ENCODE peak calls at places on chromosome 3, in eight cellular contexts. One of them, this sample, is unnamed.

GRCh38 chr3:119639494-119640350 is 20.7 kb downstream of the POPDC2 start:
- DNase-seq in BE2C: no peak
- DNase-seq in NCI-H460: no peak
- DNase-seq in HT1080: peak; percentile 39
- DNase-seq in Kasumi-1: no peak
- DNase-seq in H9: no peak
- DNase-seq in NCI-H1048: no peak
- DNase-seq in cardiac muscle cell: no peak
- DNase-seq in this sample: peak; percentile 13

GRCh38 chr3:177050466-177051237 is 146.6 kb downstream of the TBL1XR1 start:
- DNase-seq in BE2C: no peak
- DNase-seq in NCI-H460: peak; percentile 52
- DNase-seq in HT1080: peak; percentile 41
- DNase-seq in Kasumi-1: peak; percentile 64
- DNase-seq in H9: no peak
- DNase-seq in NCI-H1048: no peak
- DNase-seq in cardiac muscle cell: peak; percentile 37
- DNase-seq in this sample: peak; percentile 91

GRCh38 chr3:103949690-103950089 is 1417.0 kb upstream of the ALCAM start:
- DNase-seq in BE2C: no peak
- DNase-seq in NCI-H460: no peak
- DNase-seq in HT1080: peak; percentile 63
- DNase-seq in Kasumi-1: no peak
- DNase-seq in H9: no peak
- DNase-seq in NCI-H1048: no peak
- DNase-seq in cardiac muscle cell: no peak
- DNase-seq in this sample: no peak

GRCh38 chr3:168620854-168621253 is 525.1 kb upstream of the GOLIM4 start:
- DNase-seq in BE2C: peak; percentile 48
- DNase-seq in NCI-H460: peak; percentile 20
- DNase-seq in HT1080: peak; percentile 45
- DNase-seq in Kasumi-1: peak; percentile 51
- DNase-seq in H9: peak; percentile 71
- DNase-seq in NCI-H1048: no peak
- DNase-seq in cardiac muscle cell: peak; percentile 76
- DNase-seq in this sample: peak; percentile 1

GRCh38 chr3:52685285-52685704 is 418 bp downstream of the PBRM1 start:
- DNase-seq in BE2C: peak; percentile 77
- DNase-seq in NCI-H460: peak; percentile 59
- DNase-seq in HT1080: peak; percentile 47
- DNase-seq in Kasumi-1: peak; percentile 33
- DNase-seq in H9: peak; percentile 84
- DNase-seq in NCI-H1048: peak; percentile 80
- DNase-seq in cardiac muscle cell: peak; percentile 88
- DNase-seq in this sample: peak; percentile 90

GRCh38 chr3:149131594-149131993 is 2.2 kb downstream of the HPS3 start:
- DNase-seq in BE2C: no peak
- DNase-seq in NCI-H460: no peak
- DNase-seq in HT1080: no peak
- DNase-seq in Kasumi-1: no peak
- DNase-seq in H9: no peak
- DNase-seq in NCI-H1048: no peak
- DNase-seq in cardiac muscle cell: peak; percentile 13
- DNase-seq in this sample: no peak

GRCh38 chr3:188350956-188351355 is 197.0 kb downstream of the LPP start:
- DNase-seq in BE2C: no peak
- DNase-seq in NCI-H460: no peak
- DNase-seq in HT1080: no peak
- DNase-seq in Kasumi-1: no peak
- DNase-seq in H9: no peak
- DNase-seq in NCI-H1048: no peak
- DNase-seq in cardiac muscle cell: no peak
- DNase-seq in this sample: no peak

GRCh38 chr3:11195201-11195600 is 40.9 kb downstream of the HRH1 start:
- DNase-seq in BE2C: peak; percentile 11
- DNase-seq in NCI-H460: no peak
- DNase-seq in HT1080: peak; percentile 36
- DNase-seq in Kasumi-1: no peak
- DNase-seq in H9: no peak
- DNase-seq in NCI-H1048: no peak
- DNase-seq in cardiac muscle cell: no peak
- DNase-seq in this sample: no peak

GRCh38 chr3:62529230-62529629 is 155.9 kb upstream of the FEZF2 start:
- DNase-seq in BE2C: peak; percentile 36
- DNase-seq in NCI-H460: peak; percentile 14
- DNase-seq in HT1080: no peak
- DNase-seq in Kasumi-1: peak; percentile 23
- DNase-seq in H9: peak; percentile 70
- DNase-seq in NCI-H1048: no peak
- DNase-seq in cardiac muscle cell: peak; percentile 90
- DNase-seq in this sample: peak; percentile 21

GRCh38 chr3:196174652-196175051 is 36.5 kb downstream of the ZDHHC19 start:
- DNase-seq in BE2C: no peak
- DNase-seq in NCI-H460: no peak
- DNase-seq in HT1080: no peak
- DNase-seq in Kasumi-1: no peak
- DNase-seq in H9: no peak
- DNase-seq in NCI-H1048: no peak
- DNase-seq in cardiac muscle cell: no peak
- DNase-seq in this sample: no peak

This sample was measured in trophoblast cell.